ENCODE peak calls at places on chromosomes 11 and 22, in five cellular contexts. H is right lobe of liver, M is uterus, E is PC-3, C is body of pancreas. D is an unnamed sample.

GRCh38 chr11:33893711-33894401 is 2.0 kb upstream of the LMO2 start:
- DNase-seq in C (no peak), E (no peak), H (no peak), M (no peak), D (no peak)

GRCh38 chr11:17384002-17384511 is 4.4 kb downstream of the KCNJ11 start:
- DNase-seq in M (peak; percentile 75), C (peak; percentile 86), E (peak; percentile 75), H (peak; percentile 84), D (peak; percentile 79)

GRCh38 chr11:72599325-72600117 is 74.7 kb downstream of the PDE2A start:
- DNase-seq in E (peak; percentile 13), M (no peak), C (no peak), H (no peak), D (no peak)

GRCh38 chr11:75474878-75475766 is 42.1 kb upstream of the KLHL35 start:
- DNase-seq in H (peak; percentile 29), M (peak; percentile 75), E (no peak), C (peak; percentile 32), D (peak; percentile 66)

GRCh38 chr11:126925321-126926093 is 75.1 kb downstream of the KIRREL3 start:
- DNase-seq in H (no peak), M (no peak), C (no peak), E (peak; percentile 48), D (no peak)

GRCh38 chr11:61448552-61448927 is 18.6 kb downstream of the SDHAF2 start:
- DNase-seq in H (no peak), E (no peak), M (no peak), C (no peak), D (no peak)

GRCh38 chr11:88384678-88385015 is 47.1 kb upstream of the CTSC start:
- DNase-seq in E (peak; percentile 48), H (no peak), C (no peak), M (no peak), D (no peak)

GRCh38 chr11:28026634-28027290 is 81.2 kb downstream of the KIF18A start:
- DNase-seq in H (no peak), C (no peak), E (no peak), M (no peak), D (no peak)

GRCh38 chr11:1881442-1882264 is 10.0 kb downstream of the PRR33 start:
- DNase-seq in C (no peak), E (no peak), H (no peak), M (peak; percentile 45), D (peak; percentile 79)

GRCh38 chr22:19577422-19577966 is 53.3 kb upstream of the CLDN5 start:
- DNase-seq in E (no peak), C (no peak), H (no peak), M (no peak), D (no peak)

GRCh38 chr22:38718414-38718813 is 12.7 kb downstream of the GTPBP1 start:
- DNase-seq in H (no peak), M (peak; percentile 64), C (peak; percentile 77), E (peak; percentile 85), D (no peak)

DNA sequence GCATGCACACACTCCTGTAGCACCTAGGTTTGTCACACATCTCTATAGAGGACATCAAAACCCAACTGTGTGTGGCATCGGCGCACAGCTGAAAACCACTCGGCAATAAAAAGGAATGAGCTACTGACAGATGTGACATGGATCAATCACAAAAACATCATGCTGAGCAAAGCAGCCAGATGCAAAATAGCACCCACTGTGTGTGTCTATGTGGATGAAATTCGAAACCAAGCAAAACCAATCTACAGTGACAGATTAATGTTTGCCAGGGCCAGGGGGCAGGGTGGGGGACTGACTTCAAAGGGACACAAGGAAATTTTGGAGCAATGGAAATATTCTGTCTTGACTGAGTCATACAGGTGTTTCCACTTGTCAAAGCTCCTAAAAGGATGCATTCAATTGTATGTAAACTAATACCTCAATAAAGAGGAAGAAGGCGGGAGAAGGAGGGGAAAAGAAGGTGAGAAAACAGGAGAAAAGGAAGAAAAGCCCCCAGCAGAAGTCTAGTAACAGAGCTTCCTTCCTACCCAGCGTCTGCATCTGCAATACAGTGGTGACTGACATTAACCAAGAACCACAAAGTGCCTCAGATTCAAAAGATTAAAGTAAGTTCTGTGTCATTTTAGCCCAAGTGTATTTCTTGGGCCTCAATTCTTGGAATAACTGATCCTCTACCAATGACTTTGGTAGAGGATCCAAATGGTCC is 49.8 kb downstream of the PACSIN2 start:
- DNase-seq in E (peak; percentile 44), H (no peak), M (no peak), C (no peak), D (no peak)
- H3K27ac ChIP-seq in E (no peak overlapping the region), H (no peak overlapping the region), M (no peak overlapping the region), C (no peak overlapping the region), D (no peak overlapping the region)

DNA sequence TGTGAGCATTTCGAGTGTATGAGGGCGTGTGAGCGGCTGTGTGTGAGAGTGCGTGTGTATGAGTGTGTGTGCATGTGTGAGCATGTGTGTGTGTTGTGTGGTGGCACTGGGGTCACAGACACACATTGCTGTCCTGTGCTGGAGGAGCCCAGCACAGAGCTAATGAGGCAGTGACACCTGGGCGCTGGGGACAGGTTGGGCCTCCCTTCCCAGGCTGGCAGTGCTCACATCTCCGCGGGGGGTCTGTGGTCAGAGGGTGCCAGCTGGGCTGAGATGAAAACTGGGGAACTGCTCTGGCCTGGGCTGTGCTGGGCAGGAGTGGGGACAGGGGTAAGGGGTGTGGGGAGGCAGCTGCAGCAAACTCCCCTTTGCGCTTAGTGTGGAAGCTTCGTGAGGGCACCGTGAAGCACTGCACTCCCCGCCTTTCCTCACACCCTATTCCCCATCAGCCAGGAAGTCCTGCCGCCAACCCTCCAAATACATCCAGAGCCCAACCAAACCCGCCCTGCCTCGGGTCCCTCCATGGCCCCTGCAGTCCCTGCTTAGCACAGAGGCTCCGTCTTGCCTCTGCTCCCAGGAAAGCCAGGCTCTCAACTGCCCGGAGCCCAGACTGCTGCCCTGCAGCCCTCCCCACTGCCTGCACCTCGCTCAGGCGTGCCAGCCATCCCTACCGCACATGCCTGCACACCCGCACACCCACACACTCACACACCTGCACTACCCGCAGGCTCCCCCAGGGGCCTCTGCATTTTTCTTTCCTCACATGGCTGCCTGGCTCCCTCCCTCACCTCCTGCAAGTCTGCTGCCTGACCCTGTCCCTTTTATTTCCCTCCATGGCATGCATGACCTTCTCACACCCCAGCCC is 62.0 kb upstream of the THY1 start:
- DNase-seq in H (no peak), E (no peak), C (no peak), M (peak; percentile 8), D (no peak)
- TF ChIP-seq CTCF in H (no peak), E (peak; percentile 43), C (no peak), M (no peak), D (no peak)

GRCh38 chr22:47919893-47920292 is 1157.4 kb downstream of the TBC1D22A start:
- DNase-seq in C (no peak), M (no peak), H (no peak), E (no peak), D (no peak)
- H3K9me3 ChIP-seq in C (no peaks in the 10 kb centered on the region), M (no peaks in the 10 kb centered on the region), H (no peaks in the 10 kb centered on the region), E (no peaks in the 10 kb centered on the region), D (peaks cover 19% of the 10 kb centered on the region)

DNA sequence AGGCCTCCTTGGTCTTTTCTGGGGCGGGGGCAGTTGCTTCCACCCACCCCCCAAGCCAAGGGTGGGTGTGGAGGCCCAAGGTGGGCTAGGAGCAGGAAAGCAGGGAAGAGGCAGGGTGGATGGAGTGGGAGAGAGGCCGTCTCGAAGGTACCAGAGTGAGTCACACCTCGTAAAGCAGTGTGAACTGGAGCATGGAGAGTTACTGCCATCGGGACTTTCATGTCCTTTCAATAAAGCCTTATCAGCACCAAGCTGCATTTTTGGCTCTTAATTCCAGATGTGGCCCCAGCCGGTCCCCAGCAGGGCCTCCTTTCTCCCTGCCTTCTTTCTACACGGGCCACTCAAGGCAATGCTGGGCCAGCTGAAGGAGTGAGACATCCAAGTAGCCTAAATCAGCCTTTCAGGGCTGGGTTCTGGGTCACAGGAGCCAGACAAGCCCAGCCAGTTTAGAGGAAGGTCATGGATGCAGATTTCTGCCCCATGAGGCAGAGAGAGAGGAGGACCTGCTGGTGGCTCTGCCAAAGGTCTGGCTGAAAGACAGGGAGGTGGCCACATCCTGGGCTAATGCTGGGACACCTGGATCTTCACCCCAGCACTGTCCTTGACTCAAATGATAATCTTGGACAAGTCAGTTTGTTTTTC is 59.0 kb upstream of the CD82 start:
- DNase-seq in H (no peak), E (peak; percentile 50), M (no peak), C (no peak), D (no peak)
- H3K27ac ChIP-seq in H (no peak overlapping the region), E (no peak overlapping the region), M (no peak overlapping the region), C (no peak overlapping the region), D (no peak overlapping the region)

DNA sequence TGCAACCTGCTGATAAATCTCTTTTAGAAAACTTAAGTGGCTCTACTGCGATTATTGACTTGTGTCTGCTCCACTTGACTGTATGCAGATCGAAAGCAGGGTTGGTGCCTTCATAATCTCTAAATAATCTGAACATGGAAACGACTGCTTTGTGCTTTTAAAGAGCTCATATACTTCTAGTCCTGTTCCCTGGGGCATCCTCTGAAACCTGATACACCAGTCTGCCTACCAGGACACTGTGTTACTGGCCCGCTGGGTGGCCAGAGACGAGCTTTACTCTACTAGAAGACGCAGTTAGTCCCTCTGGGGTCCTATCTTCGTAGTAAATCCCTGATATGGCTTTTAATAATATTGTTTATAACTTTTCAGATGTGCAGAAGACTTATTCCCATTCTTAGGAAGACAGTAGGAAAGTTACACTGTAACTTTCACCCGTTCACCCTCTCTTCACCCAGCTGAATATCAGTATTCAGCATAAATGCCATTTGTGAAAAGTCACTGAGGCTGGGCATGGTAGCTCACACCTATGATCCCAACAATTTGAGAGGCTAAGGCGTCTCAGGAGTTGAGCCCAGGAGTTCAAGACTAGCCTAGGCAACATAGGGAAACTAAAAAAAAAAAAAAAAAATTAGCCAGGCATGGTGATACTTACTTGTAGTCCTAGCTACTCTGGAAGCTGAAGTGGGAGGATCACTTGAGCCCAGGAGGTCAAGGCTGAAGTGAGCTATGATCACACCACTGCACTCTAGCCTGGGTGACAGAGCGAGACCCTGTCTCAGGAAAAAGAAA is 9.0 kb upstream of the HTR3B start:
- DNase-seq in E (peak; percentile 53), M (no peak), C (no peak), H (no peak), D (no peak)
- TF ChIP-seq CTCF in E (no peak), M (no peak), C (no peak), H (no peak), D (no peak)

D was measured in left ventricle myocardium inferior.